ENCODE peak calls at places on chromosomes 12 and 14, in eight cellular contexts. One of them, this sample, is unnamed.

GRCh38 chr14:81990312-81990761 is 456.7 kb upstream of the SEL1L start:
- DNase-seq in body of pancreas: peak; percentile 63
- DNase-seq in testis: peak; percentile 70
- DNase-seq in IMR-90: peak; percentile 45
- DNase-seq in A549: peak; percentile 6
- DNase-seq in Peyer's patch: peak; percentile 49
- DNase-seq in lower leg skin: peak; percentile 40
- DNase-seq in esophagus muscularis mucosa: no peak
- DNase-seq in this sample: peak; percentile 71

GRCh38 chr14:64755661-64756265 is 51.5 kb downstream of the PLEKHG3 start:
- DNase-seq in body of pancreas: no peak
- DNase-seq in testis: no peak
- DNase-seq in IMR-90: peak; percentile 21
- DNase-seq in A549: no peak
- DNase-seq in Peyer's patch: peak; percentile 82
- DNase-seq in lower leg skin: peak; percentile 77
- DNase-seq in esophagus muscularis mucosa: no peak
- DNase-seq in this sample: no peak

GRCh38 chr14:88040141-88040540 is 35.2 kb downstream of the GPR65 start:
- DNase-seq in body of pancreas: no peak
- DNase-seq in testis: no peak
- DNase-seq in IMR-90: no peak
- DNase-seq in A549: no peak
- DNase-seq in Peyer's patch: no peak
- DNase-seq in lower leg skin: no peak
- DNase-seq in esophagus muscularis mucosa: no peak
- DNase-seq in this sample: no peak

GRCh38 chr12:133165776-133166175 is 15.5 kb upstream of the ZNF268 start:
- DNase-seq in body of pancreas: no peak
- DNase-seq in testis: no peak
- DNase-seq in IMR-90: no peak
- DNase-seq in A549: no peak
- DNase-seq in Peyer's patch: no peak
- DNase-seq in lower leg skin: no peak
- DNase-seq in esophagus muscularis mucosa: no peak
- DNase-seq in this sample: no peak

GRCh38 chr12:50620050-50620974 is 115.5 kb downstream of the DIP2B start:
- DNase-seq in body of pancreas: no peak
- DNase-seq in testis: no peak
- DNase-seq in IMR-90: peak; percentile 95
- DNase-seq in A549: no peak
- DNase-seq in Peyer's patch: no peak
- DNase-seq in lower leg skin: no peak
- DNase-seq in esophagus muscularis mucosa: no peak
- DNase-seq in this sample: no peak

GRCh38 chr12:1007276-1007675 is 16.3 kb downstream of the ERC1 start:
- DNase-seq in body of pancreas: no peak
- DNase-seq in testis: no peak
- DNase-seq in IMR-90: no peak
- DNase-seq in A549: no peak
- DNase-seq in Peyer's patch: no peak
- DNase-seq in lower leg skin: no peak
- DNase-seq in esophagus muscularis mucosa: no peak
- DNase-seq in this sample: no peak

GRCh38 chr14:70955543-70956480 is 48.6 kb downstream of the PCNX1 start:
- DNase-seq in body of pancreas: no peak
- DNase-seq in testis: no peak
- DNase-seq in IMR-90: peak; percentile 26
- DNase-seq in A549: no peak
- DNase-seq in Peyer's patch: no peak
- DNase-seq in lower leg skin: no peak
- DNase-seq in esophagus muscularis mucosa: no peak
- DNase-seq in this sample: peak; percentile 3

GRCh38 chr14:21965042-21965441 is 291.4 kb upstream of the OR4E1 start:
- DNase-seq in body of pancreas: no peak
- DNase-seq in testis: no peak
- DNase-seq in IMR-90: no peak
- DNase-seq in A549: no peak
- DNase-seq in Peyer's patch: peak; percentile 45
- DNase-seq in lower leg skin: no peak
- DNase-seq in esophagus muscularis mucosa: no peak
- DNase-seq in this sample: no peak

GRCh38 chr14:72104011-72104613 is 171.9 kb downstream of the RGS6 start:
- DNase-seq in body of pancreas: peak; percentile 64
- DNase-seq in testis: peak; percentile 52
- DNase-seq in IMR-90: no peak
- DNase-seq in A549: peak; percentile 5
- DNase-seq in Peyer's patch: no peak
- DNase-seq in lower leg skin: no peak
- DNase-seq in esophagus muscularis mucosa: no peak
- DNase-seq in this sample: peak; percentile 54

GRCh38 chr14:77603654-77604270 is 12.7 kb downstream of the SPTLC2 start:
- DNase-seq in body of pancreas: no peak
- DNase-seq in testis: peak; percentile 22
- DNase-seq in IMR-90: no peak
- DNase-seq in A549: peak; percentile 56
- DNase-seq in Peyer's patch: peak; percentile 71
- DNase-seq in lower leg skin: peak; percentile 34
- DNase-seq in esophagus muscularis mucosa: no peak
- DNase-seq in this sample: peak; percentile 38

GRCh38 chr14:106417224-106418049 is 891.1 kb downstream of the TMEM121 start:
- DNase-seq in body of pancreas: peak; percentile 54
- DNase-seq in testis: peak; percentile 96
- DNase-seq in IMR-90: no peak
- DNase-seq in A549: no peak
- DNase-seq in Peyer's patch: peak; percentile 73
- DNase-seq in lower leg skin: no peak
- DNase-seq in esophagus muscularis mucosa: no peak
- DNase-seq in this sample: peak; percentile 92

GRCh38 chr12:111823891-111824290 is 18.1 kb upstream of the MAPKAPK5 start:
- DNase-seq in body of pancreas: no peak
- DNase-seq in testis: no peak
- DNase-seq in IMR-90: no peak
- DNase-seq in A549: no peak
- DNase-seq in Peyer's patch: no peak
- DNase-seq in lower leg skin: no peak
- DNase-seq in esophagus muscularis mucosa: no peak
- DNase-seq in this sample: no peak

GRCh38 chr12:32273712-32274111 is 125.6 kb upstream of the FGD4 start:
- DNase-seq in body of pancreas: no peak
- DNase-seq in testis: no peak
- DNase-seq in IMR-90: no peak
- DNase-seq in A549: no peak
- DNase-seq in Peyer's patch: peak; percentile 82
- DNase-seq in lower leg skin: no peak
- DNase-seq in esophagus muscularis mucosa: no peak
- DNase-seq in this sample: peak; percentile 45
- TF ChIP-seq POLR2A in body of pancreas: no peak
- TF ChIP-seq POLR2A in testis: no peak
- TF ChIP-seq POLR2A in IMR-90: no peak
- TF ChIP-seq POLR2A in A549: no peak
- TF ChIP-seq POLR2A in Peyer's patch: no peak
- TF ChIP-seq POLR2A in lower leg skin: no peak
- TF ChIP-seq POLR2A in esophagus muscularis mucosa: no peak
- TF ChIP-seq POLR2A in this sample: no peak

GRCh38 chr12:131950182-131950913 is 606 bp downstream of the EP400 start:
- DNase-seq in body of pancreas: peak; percentile 26
- DNase-seq in testis: peak; percentile 25
- DNase-seq in IMR-90: no peak
- DNase-seq in A549: no peak
- DNase-seq in Peyer's patch: peak; percentile 55
- DNase-seq in lower leg skin: no peak
- DNase-seq in esophagus muscularis mucosa: peak; percentile 88
- DNase-seq in this sample: peak; percentile 69

GRCh38 chr12:131947482-131948027 is 2.2 kb upstream of the EP400 start:
- DNase-seq in body of pancreas: peak; percentile 2
- DNase-seq in testis: peak; percentile 11
- DNase-seq in IMR-90: no peak
- DNase-seq in A549: no peak
- DNase-seq in Peyer's patch: peak; percentile 29
- DNase-seq in lower leg skin: no peak
- DNase-seq in esophagus muscularis mucosa: no peak
- DNase-seq in this sample: no peak

GRCh38 chr12:131948166-131948712 is 1.5 kb upstream of the EP400 start:
- DNase-seq in body of pancreas: peak; percentile 5
- DNase-seq in testis: peak; percentile 12
- DNase-seq in IMR-90: no peak
- DNase-seq in A549: no peak
- DNase-seq in Peyer's patch: peak; percentile 17
- DNase-seq in lower leg skin: no peak
- DNase-seq in esophagus muscularis mucosa: no peak
- DNase-seq in this sample: no peak

GRCh38 chr12:131946757-131947156 is 3.0 kb upstream of the EP400 start:
- DNase-seq in body of pancreas: no peak
- DNase-seq in testis: peak; percentile 6
- DNase-seq in IMR-90: no peak
- DNase-seq in A549: no peak
- DNase-seq in Peyer's patch: no peak
- DNase-seq in lower leg skin: no peak
- DNase-seq in esophagus muscularis mucosa: no peak
- DNase-seq in this sample: no peak

DNA sequence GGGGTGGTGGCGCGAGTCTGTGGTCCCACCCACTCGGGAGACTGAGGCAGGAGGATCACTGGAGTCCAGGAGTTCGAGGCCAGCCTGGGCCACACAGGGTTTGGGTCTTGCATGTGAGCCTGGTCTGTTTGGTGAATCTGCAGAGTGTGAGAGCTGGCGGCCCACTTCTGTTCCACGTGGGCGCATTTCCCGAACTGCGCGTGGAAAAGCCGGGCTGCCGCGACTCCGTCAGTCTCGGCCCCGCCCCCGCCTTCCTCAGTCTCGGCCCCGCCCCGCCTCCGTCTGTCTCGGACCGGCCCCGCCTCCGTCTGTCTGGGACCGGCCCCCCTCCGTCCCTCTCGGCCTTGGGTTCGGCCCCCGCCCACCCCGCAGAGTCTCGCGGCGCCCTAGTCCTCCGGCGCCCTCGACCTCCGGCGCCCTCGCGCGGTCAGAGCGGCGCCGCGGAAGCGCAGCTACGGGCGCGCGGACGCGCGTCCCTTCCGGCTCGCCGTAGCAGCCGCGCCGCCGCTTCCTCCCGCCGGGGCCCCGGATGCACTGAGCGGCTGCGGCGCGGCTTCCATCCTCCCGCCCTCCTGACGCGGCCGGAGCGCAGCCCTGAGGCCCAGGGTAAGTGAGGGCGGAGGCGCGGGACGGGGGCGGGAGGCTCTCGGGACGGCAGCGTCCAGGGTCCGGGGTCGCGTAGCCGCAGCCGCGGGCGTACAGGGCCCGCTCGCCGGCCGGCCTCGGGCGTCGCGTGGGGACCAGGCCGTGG is at the start of gene EP400:
- DNase-seq in body of pancreas: peak; percentile 98
- DNase-seq in testis: peak; percentile 98
- DNase-seq in IMR-90: peak; percentile 90
- DNase-seq in A549: peak; percentile 87
- DNase-seq in Peyer's patch: peak; percentile 99
- DNase-seq in lower leg skin: peak; percentile 93
- DNase-seq in esophagus muscularis mucosa: peak; percentile 99
- DNase-seq in this sample: peak; percentile 97
- TF ChIP-seq POLR2A in body of pancreas: peak; percentile 49
- TF ChIP-seq POLR2A in testis: no peak
- TF ChIP-seq POLR2A in IMR-90: peak; percentile 54
- TF ChIP-seq POLR2A in A549: peak; percentile 57
- TF ChIP-seq POLR2A in Peyer's patch: peak; percentile 54
- TF ChIP-seq POLR2A in lower leg skin: no peak
- TF ChIP-seq POLR2A in esophagus muscularis mucosa: no peak
- TF ChIP-seq POLR2A in this sample: peak; percentile 50

GRCh38 chr12:6444704-6445688 is at the start of gene CD27:
- DNase-seq in body of pancreas: no peak
- DNase-seq in testis: no peak
- DNase-seq in IMR-90: no peak
- DNase-seq in A549: no peak
- DNase-seq in Peyer's patch: peak; percentile 55
- DNase-seq in lower leg skin: no peak
- DNase-seq in esophagus muscularis mucosa: no peak
- DNase-seq in this sample: no peak

GRCh38 chr12:6444031-6444430 is 724 bp upstream of the CD27 start:
- DNase-seq in body of pancreas: no peak
- DNase-seq in testis: no peak
- DNase-seq in IMR-90: no peak
- DNase-seq in A549: no peak
- DNase-seq in Peyer's patch: peak; percentile 28
- DNase-seq in lower leg skin: no peak
- DNase-seq in esophagus muscularis mucosa: no peak
- DNase-seq in this sample: no peak

GRCh38 chr12:6438345-6438744 is 6.4 kb upstream of the CD27 start:
- DNase-seq in body of pancreas: no peak
- DNase-seq in testis: no peak
- DNase-seq in IMR-90: no peak
- DNase-seq in A549: no peak
- DNase-seq in Peyer's patch: peak; percentile 31
- DNase-seq in lower leg skin: no peak
- DNase-seq in esophagus muscularis mucosa: no peak
- DNase-seq in this sample: no peak

GRCh38 chr12:6442799-6443198 is 2.0 kb upstream of the CD27 start:
- DNase-seq in body of pancreas: no peak
- DNase-seq in testis: no peak
- DNase-seq in IMR-90: no peak
- DNase-seq in A549: no peak
- DNase-seq in Peyer's patch: peak; percentile 38
- DNase-seq in lower leg skin: no peak
- DNase-seq in esophagus muscularis mucosa: no peak
- DNase-seq in this sample: no peak

GRCh38 chr12:6443361-6443983 is 1.3 kb upstream of the CD27 start:
- DNase-seq in body of pancreas: no peak
- DNase-seq in testis: no peak
- DNase-seq in IMR-90: no peak
- DNase-seq in A549: no peak
- DNase-seq in Peyer's patch: peak; percentile 69
- DNase-seq in lower leg skin: no peak
- DNase-seq in esophagus muscularis mucosa: no peak
- DNase-seq in this sample: no peak
- TF ChIP-seq POLR2A in body of pancreas: no peak
- TF ChIP-seq POLR2A in testis: no peak
- TF ChIP-seq POLR2A in IMR-90: no peak
- TF ChIP-seq POLR2A in A549: no peak
- TF ChIP-seq POLR2A in Peyer's patch: no peak
- TF ChIP-seq POLR2A in lower leg skin: no peak
- TF ChIP-seq POLR2A in esophagus muscularis mucosa: no peak
- TF ChIP-seq POLR2A in this sample: no peak

DNA sequence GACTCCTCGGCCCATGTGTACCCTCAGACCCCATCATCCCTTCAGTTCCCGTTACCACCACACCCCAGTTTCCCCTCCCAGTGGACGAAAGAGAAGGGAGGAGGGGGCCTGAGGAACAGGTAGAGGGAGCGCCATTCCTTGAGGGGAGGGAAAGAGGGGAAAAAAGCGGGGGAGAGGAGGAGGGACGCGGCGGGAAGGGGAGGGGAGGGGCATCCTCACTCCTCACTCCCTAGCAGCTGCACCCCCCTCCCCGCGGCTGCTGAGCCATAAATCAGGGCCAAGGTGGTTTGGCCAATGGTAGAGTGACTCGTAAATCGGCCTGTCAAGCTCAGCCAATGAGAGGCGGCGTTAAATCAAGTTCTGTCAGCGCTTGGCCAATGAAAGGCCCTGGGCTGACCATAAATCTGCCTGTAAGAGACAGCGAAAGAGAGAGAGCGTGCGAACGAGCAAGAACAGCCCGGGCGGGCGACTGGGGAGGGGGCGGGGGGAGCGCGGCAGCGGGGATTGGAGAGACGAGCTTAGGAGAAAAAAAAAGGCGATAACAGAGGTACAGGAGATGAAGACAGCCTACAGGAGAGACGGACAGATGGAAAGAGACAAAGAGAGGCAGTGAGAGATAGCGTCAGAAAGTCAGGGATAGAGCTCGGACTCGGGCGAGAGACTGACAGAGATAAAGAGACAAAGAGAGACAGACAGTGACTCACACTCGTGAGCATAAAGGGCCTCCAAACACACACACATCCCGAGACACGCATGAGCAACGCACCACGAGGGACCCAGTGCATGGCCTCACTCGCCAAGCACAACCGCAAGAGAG is 5.1 kb downstream of the GPR84 start:
- DNase-seq in body of pancreas: peak; percentile 97
- DNase-seq in testis: peak; percentile 98
- DNase-seq in IMR-90: peak; percentile 100
- DNase-seq in A549: peak; percentile 99
- DNase-seq in Peyer's patch: peak; percentile 98
- DNase-seq in lower leg skin: peak; percentile 98
- DNase-seq in esophagus muscularis mucosa: peak; percentile 100
- DNase-seq in this sample: peak; percentile 92
- TF ChIP-seq POLR2A in body of pancreas: peak; percentile 58
- TF ChIP-seq POLR2A in testis: no peak
- TF ChIP-seq POLR2A in IMR-90: peak; percentile 56
- TF ChIP-seq POLR2A in A549: peak; percentile 38
- TF ChIP-seq POLR2A in Peyer's patch: no peak
- TF ChIP-seq POLR2A in lower leg skin: no peak
- TF ChIP-seq POLR2A in esophagus muscularis mucosa: no peak
- TF ChIP-seq POLR2A in this sample: no peak

This sample was measured in erythroblast.